ENCODE peak calls at places on chromosomes 5 and 9, in five cellular contexts. K is A549, L is ovary, N is stomach, E is gastrocnemius medialis. B is an unnamed sample.
A peak's percentile ranks its signal among the peaks of the same experiment; 100 is the strongest.

GRCh38 chr9:132169672-132170392 is 8.0 kb downstream of the NTNG2 start:
- DNase-seq in L (no peak), K (peak; percentile 66), E (no peak), N (peak; percentile 59), B (peak; percentile 41)

GRCh38 chr9:91783411-91783810 is 166.6 kb downstream of the ROR2 start:
- DNase-seq in N (no peak), K (no peak), E (no peak), L (no peak), B (no peak)

GRCh38 chr5:142181547-142182191 is 73.1 kb downstream of the NDFIP1 start:
- DNase-seq in L (no peak), K (no peak), E (no peak), N (no peak), B (no peak)

GRCh38 chr9:35948901-35949318 is 9.0 kb downstream of the OR2S2 start:
- DNase-seq in L (no peak), E (no peak), K (no peak), N (no peak), B (peak; percentile 27)

GRCh38 chr5:154176191-154176590 is 14.3 kb upstream of the GALNT10 start:
- DNase-seq in E (no peak), K (no peak), L (no peak), N (no peak), B (no peak)

GRCh38 chr5:10564838-10565784 is 1.2 kb downstream of the ANKRD33B start:
- DNase-seq in E (no peak), N (no peak), L (no peak), K (no peak), B (no peak)

GRCh38 chr5:8057764-8058163 is 188.8 kb downstream of the MTRR start:
- DNase-seq in L (peak; percentile 75), N (no peak), K (no peak), E (no peak), B (peak; percentile 51)

GRCh38 chr9:87498046-87498815 is 564 bp downstream of the DAPK1 start:
- DNase-seq in N (peak; percentile 57), E (no peak), L (peak; percentile 65), K (peak; percentile 57), B (peak; percentile 73)

GRCh38 chr9:134575103-134575816 is 66.3 kb upstream of the COL5A1 start:
- DNase-seq in N (peak; percentile 7), K (no peak), E (no peak), L (no peak), B (no peak)

GRCh38 chr9:129139233-129139992 is 28.2 kb downstream of the PTPA start:
- DNase-seq in E (peak; percentile 82), K (peak; percentile 88), N (peak; percentile 79), L (peak; percentile 77), B (peak; percentile 77)

GRCh38 chr9:129140397-129141065 is 29.3 kb downstream of the PTPA start:
- DNase-seq in K (peak; percentile 35), L (peak; percentile 65), E (peak; percentile 46), N (peak; percentile 73), B (peak; percentile 57)

GRCh38 chr9:129138476-129139232 is 27.4 kb downstream of the PTPA start:
- DNase-seq in N (peak; percentile 46), E (peak; percentile 50), L (peak; percentile 69), K (no peak), B (peak; percentile 29)

GRCh38 chr9:129141066-129142041 is 30.1 kb downstream of the PTPA start:
- DNase-seq in L (peak; percentile 46), N (peak; percentile 70), E (peak; percentile 66), K (peak; percentile 31), B (peak; percentile 48)

DNA sequence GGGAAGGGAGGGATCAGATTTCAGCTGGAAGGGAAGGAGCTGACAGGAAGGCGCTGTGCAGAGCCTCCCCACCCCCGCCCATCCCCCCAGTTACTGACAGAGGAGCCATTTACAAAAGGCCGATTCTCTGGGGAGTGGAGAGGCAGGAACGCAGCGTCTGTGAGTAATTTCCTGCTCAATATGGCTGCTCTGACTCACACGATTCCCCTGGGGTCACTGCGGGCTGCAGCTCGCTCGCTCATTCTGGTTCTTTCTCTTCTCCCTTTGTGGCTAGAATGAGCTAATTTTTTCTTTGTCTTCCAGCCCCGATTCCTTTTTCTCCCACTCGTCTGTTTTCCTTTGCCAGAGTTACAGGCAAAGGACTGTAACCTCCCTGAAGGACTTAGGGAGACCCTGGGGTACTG is 28.8 kb downstream of the PTPA start:
- DNase-seq in K (peak; percentile 97), L (peak; percentile 86), E (peak; percentile 97), N (peak; percentile 89), B (peak; percentile 95)
- TF ChIP-seq POLR2A in K (peak; percentile 45), L (no peak), E (peak; percentile 36), N (peak; percentile 24), B (peak; percentile 84)

GRCh38 chr5:14136228-14136627 is 6.9 kb upstream of the TRIO start:
- DNase-seq in K (no peak), N (no peak), E (no peak), L (no peak), B (no peak)
- H3K27ac ChIP-seq in K (no peak overlapping the region), N (no peak overlapping the region), E (no peak overlapping the region), L (no peak overlapping the region), B (no peak overlapping the region)

GRCh38 chr9:137341227-137341626 is 39.2 kb upstream of the NRARP start:
- DNase-seq in E (no peak), K (no peak), N (no peak), L (no peak), B (no peak)
- H3K9me3 ChIP-seq in E (no peaks in the 10 kb centered on the region), K (peaks cover 9% of the 10 kb centered on the region), N (no peaks in the 10 kb centered on the region), L (no peaks in the 10 kb centered on the region), B (no peaks in the 10 kb centered on the region)

GRCh38 chr9:129486496-129487306 is 134.2 kb downstream of the C9orf50 start:
- DNase-seq in E (peak; percentile 80), N (peak; percentile 79), L (peak; percentile 76), K (peak; percentile 82), B (peak; percentile 64)

GRCh38 chr9:129485140-129485758 is 135.7 kb downstream of the C9orf50 start:
- DNase-seq in E (no peak), L (peak; percentile 44), N (no peak), K (peak; percentile 49), B (peak; percentile 29)

GRCh38 chr9:129487307-129487657 is 133.6 kb downstream of the C9orf50 start:
- DNase-seq in E (no peak), L (no peak), N (no peak), K (peak; percentile 59), B (no peak)

GRCh38 chr9:129489838-129490582 is 130.9 kb downstream of the C9orf50 start:
- DNase-seq in L (peak; percentile 63), K (peak; percentile 68), N (no peak), E (no peak), B (peak; percentile 35)

GRCh38 chr9:129487658-129488483 is 133.0 kb downstream of the C9orf50 start:
- DNase-seq in K (peak; percentile 83), N (peak; percentile 49), L (no peak), E (peak; percentile 50), B (peak; percentile 57)
- TF ChIP-seq POLR2A in K (peak; percentile 41), N (no peak), L (no peak), E (no peak), B (no peak)

DNA sequence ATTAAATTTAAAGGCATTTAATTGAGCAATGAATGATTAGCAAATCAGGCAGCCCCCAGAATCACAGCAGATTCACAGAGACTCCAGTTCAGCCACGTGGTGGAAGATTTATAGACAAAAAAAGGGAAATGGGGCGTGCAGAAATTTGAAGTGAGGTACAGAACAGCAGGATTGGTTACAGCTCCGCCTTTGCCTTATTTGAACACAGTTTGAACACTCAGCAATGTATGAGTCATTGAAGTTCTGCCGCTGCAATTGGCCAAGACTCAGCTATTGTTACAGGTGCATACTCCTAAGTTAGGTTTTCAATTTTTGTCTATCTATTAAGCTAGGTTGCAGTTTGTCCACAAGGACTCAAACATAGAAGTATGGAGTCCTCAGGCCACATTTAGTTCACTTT is 157.7 kb upstream of the SLC12A2 start:
- DNase-seq in L (no peak), N (peak; percentile 56), E (no peak), K (no peak), B (no peak)
- H3K27ac ChIP-seq in L (no peak overlapping the region), N (peak overlapping the region; percentile 54), E (no peak overlapping the region), K (peak overlapping the region; percentile 12), B (no peak overlapping the region)

GRCh38 chr9:100540327-100540726 is 37.6 kb upstream of the CAVIN4 start:
- DNase-seq in N (no peak), E (no peak), K (no peak), L (no peak), B (no peak)
- H3K9me3 ChIP-seq in N (no peaks in the 10 kb centered on the region), E (no peaks in the 10 kb centered on the region), K (no peaks in the 10 kb centered on the region), L (no peaks in the 10 kb centered on the region), B (no peaks in the 10 kb centered on the region)

DNA sequence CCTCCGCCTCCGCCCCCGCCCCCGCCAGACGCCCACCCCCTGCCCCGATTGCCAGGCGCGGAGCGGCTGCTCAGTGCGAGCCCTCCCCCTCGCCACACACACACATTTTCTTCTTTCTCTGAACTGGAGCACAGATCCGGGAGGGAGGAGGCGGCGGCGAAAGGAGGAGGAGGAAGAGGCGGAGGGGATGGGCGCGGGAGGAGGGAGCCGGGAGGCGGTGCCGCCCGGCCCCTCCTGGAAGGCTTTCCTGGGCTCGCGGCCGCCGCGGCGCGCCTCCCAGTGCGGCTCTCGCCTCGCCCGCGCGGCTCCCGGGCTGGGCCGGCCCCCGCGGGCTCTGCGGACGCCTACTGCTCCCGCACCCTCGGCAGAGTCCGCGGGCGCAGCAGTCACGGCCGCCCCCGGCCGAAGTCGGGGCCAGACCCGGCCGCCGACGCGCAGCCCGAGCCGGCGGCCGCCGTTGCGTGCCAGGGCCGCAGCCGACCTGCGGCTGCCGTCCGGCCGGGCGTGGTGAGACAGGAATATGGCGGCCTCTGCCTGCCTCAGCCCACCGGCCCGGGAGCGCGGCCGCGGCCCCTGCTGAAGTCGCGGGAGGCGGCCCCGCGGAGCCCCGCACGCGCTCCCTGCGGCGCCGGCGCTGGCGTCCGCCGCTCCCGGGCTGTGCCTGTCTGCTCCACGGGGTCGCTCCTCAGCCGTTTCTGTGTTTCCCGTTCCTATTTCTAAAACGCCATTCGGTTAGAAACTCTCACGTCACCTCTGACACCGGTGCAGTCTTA is 401 bp upstream of the GNAQ start:
- DNase-seq in N (peak; percentile 92), K (peak; percentile 93), E (peak; percentile 81), L (peak; percentile 92), B (peak; percentile 94)
- TF ChIP-seq POLR2A in N (no peak), K (peak; percentile 73), E (peak; percentile 63), L (peak; percentile 82), B (peak; percentile 95)